ENCODE peak calls at places on chromosomes 3 and 15, in five cellular contexts. V, P, W, D and C are unnamed samples.

GRCh38 chr3:64083588-64083974 is 60.3 kb upstream of the PSMD6 start:
- DNase-seq in W (no peak), P (no peak), D (no peak), V (no peak), C (no peak)

GRCh38 chr15:98951493-98952320 is 55.9 kb downstream of the PGPEP1L start:
- DNase-seq in P (no peak), V (no peak), W (no peak), D (no peak), C (no peak)

GRCh38 chr3:165903885-165904284 is 66.7 kb upstream of the BCHE start:
- DNase-seq in W (no peak), D (no peak), P (no peak), V (no peak), C (no peak)

GRCh38 chr3:11558002-11558401 is 85.7 kb downstream of the VGLL4 start:
- DNase-seq in V (peak; percentile 71), D (peak; percentile 79), P (no peak), W (peak; percentile 76), C (peak; percentile 42)

GRCh38 chr3:188244395-188244861 is 90.5 kb downstream of the LPP start:
- DNase-seq in D (peak; percentile 48), P (no peak), V (peak; percentile 29), W (no peak), C (no peak)

GRCh38 chr3:123590685-123591450 is 6.0 kb upstream of the HACD2 start:
- DNase-seq in W (no peak), D (no peak), P (no peak), V (no peak), C (no peak)

GRCh38 chr3:55185380-55185779 is 257.5 kb upstream of the LRTM1 start:
- DNase-seq in P (no peak), W (no peak), V (no peak), D (no peak), C (no peak)

GRCh38 chr15:70875001-70875782 is 17.0 kb downstream of the THAP10 start:
- DNase-seq in D (no peak), P (no peak), V (no peak), W (peak; percentile 48), C (no peak)

GRCh38 chr15:68655686-68656437 is 77.1 kb downstream of the CORO2B start:
- DNase-seq in W (no peak), D (no peak), V (no peak), P (no peak), C (no peak)

GRCh38 chr3:197362086-197362485 is 63.7 kb upstream of the DLG1 start:
- DNase-seq in W (peak; percentile 48), V (no peak), D (no peak), P (no peak), C (no peak)

GRCh38 chr15:101651753-101652097 is 456 bp downstream of the TM2D3 start:
- DNase-seq in P (no peak), D (no peak), V (peak; percentile 66), W (peak; percentile 62), C (peak; percentile 28)

GRCh38 chr3:195895900-195896360 is 12.4 kb downstream of the TNK2 start:
- DNase-seq in D (no peak), P (peak; percentile 48), W (peak; percentile 30), V (no peak), C (peak; percentile 70)

GRCh38 chr15:99105516-99106341 is 849 bp downstream of the SYNM start:
- DNase-seq in W (peak; percentile 68), V (peak; percentile 57), D (peak; percentile 61), P (peak; percentile 70), C (no peak)

GRCh38 chr15:66752078-66752477 is 50.0 kb downstream of the SMAD6 start:
- DNase-seq in D (no peak), W (no peak), V (no peak), P (no peak), C (no peak)

GRCh38 chr3:183085634-183086390 is 13.5 kb downstream of the MCCC1 start:
- DNase-seq in V (no peak), D (no peak), P (peak; percentile 40), W (no peak), C (no peak)

GRCh38 chr15:58864602-58865419 is 68.7 kb downstream of the SLTM start:
- DNase-seq in W (no peak), P (no peak), V (no peak), D (peak; percentile 25), C (no peak)

GRCh38 chr15:78679089-78679511 is 38.1 kb upstream of the CHRNB4 start:
- DNase-seq in P (no peak), W (no peak), V (no peak), D (no peak), C (no peak)

GRCh38 chr3:15262021-15262420 is 56.0 kb downstream of the CAPN7 start:
- DNase-seq in W (no peak), P (no peak), V (no peak), D (no peak), C (no peak)

GRCh38 chr3:195236076-195236798 is 34.7 kb downstream of the XXYLT1 start:
- DNase-seq in P (no peak), W (no peak), D (no peak), V (no peak), C (no peak)

GRCh38 chr3:126152931-126153694 is 27.3 kb downstream of the ALDH1L1 start:
- DNase-seq in V (no peak), P (no peak), D (no peak), W (no peak), C (no peak)

GRCh38 chr3:104885214-104885814 is 481.4 kb upstream of the ALCAM start:
- DNase-seq in D (no peak), V (no peak), W (no peak), P (no peak), C (no peak)

GRCh38 chr3:53134631-53135232 is 4.5 kb upstream of the RFT1 start:
- DNase-seq in P (peak; percentile 36), V (peak; percentile 64), D (peak; percentile 87), W (peak; percentile 58), C (peak; percentile 75)